ENCODE peak calls at places on chromosomes 4 and X, in seven cellular contexts. L is lung, W is HepG2, D is H9, K is fibroblast of lung, O is colonic mucosa, Z is tibial nerve. H is an unnamed sample. For H3K4me1, the result is how much of the 10 kb centered on the place peaks cover.

GRCh38 chr4:173367946-173368345 is 2.8 kb upstream of the SAP30 start:
- DNase-seq in L (no peak), W (no peak), D (no peak), K (peak), O (no peak), Z (no peak), H (no peak)

GRCh38 chrX:4764888-4765287 is 1051.4 kb upstream of the PRKX start:
- DNase-seq in L (no peak), W (no peak), D (no peak), K (no peak), O (no peak), Z (no peak), H (no peak)

GRCh38 chr4:148026022-148026421 is 294.1 kb downstream of the ARHGAP10 start:
- DNase-seq in L (no peak), W (no peak), D (no peak), K (peak), O (no peak), Z (no peak), H (no peak)

GRCh38 chr4:116880625-116881024 is 204.8 kb downstream of the TRAM1L1 start:
- DNase-seq in L (no peak), W (no peak), D (no peak), K (no peak), O (no peak), Z (no peak), H (no peak)

GRCh38 chrX:10111364-10112148 is 45.2 kb upstream of the CLCN4 start:
- DNase-seq in L (no peak), W (peak), D (no peak), K (no peak), O (no peak), Z (no peak), H (peak)

GRCh38 chr4:119118397-119118796 is 17.2 kb upstream of the MYOZ2 start:
- DNase-seq in L (no peak), W (no peak), D (no peak), K (no peak), O (no peak), Z (no peak), H (no peak)

GRCh38 chr4:186604124-186604627 is 48.8 kb upstream of the MTNR1A start:
- DNase-seq in L (no peak), W (peak), D (no peak), K (no peak), O (no peak), Z (no peak), H (no peak)

GRCh38 chr4:56786955-56787354 is 34.5 kb downstream of the SPINK2 start:
- DNase-seq in L (peak), W (no peak), D (no peak), K (peak), O (peak), Z (no peak), H (no peak)

GRCh38 chrX:46551494-46552128 is 6.4 kb upstream of the ZNF674 start:
- DNase-seq in L (no peak), W (no peak), D (peak), K (peak), O (no peak), Z (no peak), H (no peak)

GRCh38 chr4:87975466-87975865 is at the start of gene SPP1:
- DNase-seq in L (no peak), W (peak), D (peak), K (no peak), O (no peak), Z (no peak), H (no peak)

GRCh38 chrX:49165901-49166881 is 3.6 kb downstream of the MAGIX start:
- DNase-seq in L (peak), W (no peak), D (peak), K (peak), O (peak), Z (peak), H (peak)

GRCh38 chr4:186724861-186725419 is 1.3 kb upstream of the FAT1 start:
- DNase-seq in L (no peak), W (no peak), D (no peak), K (peak), O (peak), Z (peak), H (no peak)

GRCh38 chrX:19739683-19740082 is 147.7 kb downstream of the SH3KBP1 start:
- DNase-seq in L (peak), W (peak), D (peak), K (peak), O (peak), Z (peak), H (peak)

GRCh38 chr4:185272232-185272631 is 62.8 kb downstream of the SNX25 start:
- DNase-seq in L (no peak), W (peak), D (no peak), K (no peak), O (no peak), Z (no peak), H (no peak)

GRCh38 chr4:6620891-6621555 is 19.5 kb upstream of the MRFAP1 start:
- DNase-seq in L (no peak), W (peak), D (no peak), K (no peak), O (no peak), Z (no peak), H (no peak)

GRCh38 chr4:85733798-85734197 is 258.8 kb downstream of the ARHGAP24 start:
- DNase-seq in L (no peak), W (no peak), D (no peak), K (no peak), O (no peak), Z (no peak), H (no peak)
- H3K27ac ChIP-seq in L (peak), W (no peak), D (no peak), K (no peak), O (no peak), Z (no peak), H (no peak)

DNA sequence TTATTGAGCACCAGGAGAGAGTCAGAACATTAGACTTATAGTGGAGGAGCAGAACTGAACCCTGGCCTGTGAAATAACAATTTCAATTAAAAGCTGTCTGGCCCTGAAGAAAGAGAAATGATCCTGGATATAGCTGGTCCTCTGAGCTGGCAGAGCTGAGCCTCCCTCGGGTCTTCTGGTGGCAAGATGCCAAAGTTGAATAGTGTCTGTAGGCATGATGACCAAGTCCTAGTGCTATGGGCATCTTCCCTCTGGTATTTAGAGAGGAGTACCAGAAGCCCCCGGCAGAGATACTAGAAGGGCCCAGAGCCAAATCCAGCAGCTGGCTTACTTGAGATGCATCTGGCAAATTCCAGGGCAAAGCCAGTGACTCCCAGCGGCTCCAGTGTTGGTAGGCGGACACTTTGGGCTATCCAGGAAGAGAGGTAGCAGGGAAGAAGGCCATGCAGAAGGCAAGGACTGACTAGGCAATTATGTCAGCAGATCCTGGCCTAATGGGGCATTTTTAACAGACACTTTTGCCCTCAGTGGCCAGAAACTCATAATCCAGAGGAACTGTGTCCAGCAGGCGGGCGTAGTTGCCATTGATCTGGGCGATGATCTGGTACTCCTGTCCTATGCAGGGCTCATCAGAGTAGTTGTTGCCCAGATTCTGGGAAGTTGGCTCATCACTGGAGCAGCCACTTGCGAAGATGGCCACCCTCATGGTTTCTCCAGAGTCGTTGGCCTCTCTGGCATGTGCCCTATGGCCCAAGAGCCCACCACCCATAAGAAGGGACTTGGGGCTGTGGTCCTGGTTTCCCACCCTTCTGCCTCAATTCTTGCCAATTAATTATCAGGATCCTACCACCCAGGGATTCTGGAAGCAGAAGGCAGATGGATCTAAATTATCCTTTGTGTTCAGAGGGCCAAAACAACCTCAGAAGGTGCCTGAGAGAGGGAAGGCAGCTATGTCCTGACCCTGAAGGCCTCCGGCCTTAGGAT is 17.8 kb downstream of the VSIG4 start:
- DNase-seq in L (no peak), W (no peak), D (no peak), K (no peak), O (no peak), Z (no peak), H (no peak)
- H3K4me1 ChIP-seq in L (under half), W (under half), D (under half), K (under half), O (under half), Z (under half), H (under half)

DNA sequence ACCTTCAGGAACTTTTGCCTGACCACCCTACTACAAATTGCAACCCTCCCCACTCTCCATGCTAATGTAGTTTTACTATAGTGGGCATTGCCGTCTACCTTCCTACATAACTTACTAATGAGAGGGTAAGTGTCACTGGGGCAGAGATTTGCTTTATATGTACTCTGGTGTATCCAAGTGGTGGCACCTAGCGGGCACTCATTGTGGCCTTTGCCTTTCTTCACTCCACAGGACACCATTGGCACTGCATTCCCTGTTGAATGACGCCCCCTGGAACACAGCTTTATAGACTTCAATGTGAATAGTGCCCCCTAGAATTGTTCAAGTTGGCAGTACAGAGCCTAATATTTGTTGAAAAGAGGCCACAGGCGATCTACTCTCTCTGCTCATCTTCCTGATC is 215.8 kb downstream of the MID1IP1 start:
- DNase-seq in L (no peak), W (peak), D (no peak), K (no peak), O (no peak), Z (no peak), H (no peak)
- H3K27ac ChIP-seq in L (no peak), W (no peak), D (no peak), K (no peak), O (no peak), Z (no peak), H (no peak)

DNA sequence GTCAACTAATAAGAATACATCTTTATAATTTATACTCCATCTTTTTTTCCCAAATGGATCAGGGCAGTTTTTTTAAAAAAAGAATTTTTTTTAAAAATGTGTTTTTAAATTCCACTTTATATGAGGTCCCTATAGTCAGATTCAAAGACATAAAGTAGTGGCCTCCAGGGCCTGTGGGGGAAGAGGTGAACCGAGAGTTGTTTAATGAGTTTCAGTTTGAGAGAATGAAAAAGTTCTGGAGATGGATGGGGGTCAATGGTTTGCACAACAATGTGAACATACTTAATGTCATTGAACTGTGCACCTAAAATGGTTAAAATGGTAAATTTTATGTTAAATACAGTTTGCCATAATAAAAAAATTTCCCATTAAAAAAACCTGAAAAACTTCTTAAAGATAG is 53.8 kb downstream of the ZNF827 start:
- DNase-seq in L (no peak), W (no peak), D (no peak), K (no peak), O (no peak), Z (no peak), H (no peak)
- H3K4me1 ChIP-seq in L (under half), W (under half), D (under half), K (under half), O (under half), Z (under half), H (under half)

GRCh38 chr4:81351653-81352455 is 119.9 kb downstream of the RASGEF1B start:
- DNase-seq in L (peak), W (peak), D (peak), K (peak), O (peak), Z (peak), H (peak)
- H3K27ac ChIP-seq in L (no peak), W (no peak), D (no peak), K (no peak), O (no peak), Z (no peak), H (no peak)

GRCh38 chr4:113565702-113566012 is 195.9 kb downstream of the CAMK2D start:
- DNase-seq in L (no peak), W (no peak), D (no peak), K (no peak), O (no peak), Z (no peak), H (no peak)
- H3K4me1 ChIP-seq in L (under half), W (under half), D (under half), K (under half), O (under half), Z (under half), H (under half)

DNA sequence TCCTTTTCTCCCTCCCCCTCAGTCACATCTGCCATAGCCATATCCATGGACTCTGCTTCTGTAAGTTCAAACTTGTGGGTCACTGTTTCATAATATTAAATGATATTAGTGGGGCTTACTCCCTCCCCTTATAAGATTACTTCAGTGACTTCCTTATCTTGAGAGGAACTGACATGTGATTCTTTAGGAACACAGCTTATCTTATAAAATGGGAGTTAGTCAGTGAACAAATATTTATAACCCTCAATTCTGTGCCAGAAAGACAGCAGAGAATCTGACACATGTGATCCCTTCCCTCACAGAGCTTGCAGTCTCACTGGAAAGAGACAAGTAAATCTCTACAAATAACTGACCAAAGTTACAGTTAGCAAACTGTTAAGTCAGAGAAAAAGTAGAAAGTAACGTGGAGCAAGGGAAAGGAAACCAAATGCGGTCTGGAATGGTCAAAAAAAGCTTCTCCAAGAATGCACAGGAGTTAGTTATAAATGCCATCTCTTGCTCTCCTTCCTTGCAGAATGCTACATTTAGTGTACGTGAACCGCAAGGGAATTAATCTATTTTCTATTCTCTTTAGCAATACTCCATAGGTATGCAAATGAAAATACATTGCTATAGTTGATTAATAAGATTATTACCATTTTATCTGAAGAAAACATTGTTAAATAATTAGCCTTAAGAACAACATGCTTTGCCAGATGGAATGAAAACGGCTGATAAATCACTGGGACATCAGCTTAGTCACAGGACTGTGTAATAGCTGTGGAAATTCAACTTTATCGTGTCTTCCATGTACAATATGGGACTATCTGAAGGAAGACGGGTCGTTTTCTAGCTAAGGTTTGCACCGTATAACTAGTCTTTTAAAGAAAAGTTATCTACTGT is 29.0 kb downstream of the SGMS2 start:
- DNase-seq in L (no peak), W (no peak), D (no peak), K (peak), O (no peak), Z (no peak), H (no peak)
- H3K27ac ChIP-seq in L (peak), W (no peak), D (no peak), K (no peak), O (no peak), Z (no peak), H (no peak)

GRCh38 chr4:3304831-3305609 is 12.2 kb downstream of the RGS12 start:
- DNase-seq in L (no peak), W (no peak), D (peak), K (peak), O (no peak), Z (peak), H (no peak)

GRCh38 chr4:3305610-3306371 is 13.0 kb downstream of the RGS12 start:
- DNase-seq in L (no peak), W (no peak), D (no peak), K (no peak), O (peak), Z (no peak), H (no peak)

GRCh38 chr4:3303445-3303824 is 10.6 kb downstream of the RGS12 start:
- DNase-seq in L (no peak), W (no peak), D (peak), K (no peak), O (peak), Z (no peak), H (no peak)

GRCh38 chr4:3302786-3303444 is 10.1 kb downstream of the RGS12 start:
- DNase-seq in L (no peak), W (no peak), D (peak), K (no peak), O (peak), Z (no peak), H (no peak)

DNA sequence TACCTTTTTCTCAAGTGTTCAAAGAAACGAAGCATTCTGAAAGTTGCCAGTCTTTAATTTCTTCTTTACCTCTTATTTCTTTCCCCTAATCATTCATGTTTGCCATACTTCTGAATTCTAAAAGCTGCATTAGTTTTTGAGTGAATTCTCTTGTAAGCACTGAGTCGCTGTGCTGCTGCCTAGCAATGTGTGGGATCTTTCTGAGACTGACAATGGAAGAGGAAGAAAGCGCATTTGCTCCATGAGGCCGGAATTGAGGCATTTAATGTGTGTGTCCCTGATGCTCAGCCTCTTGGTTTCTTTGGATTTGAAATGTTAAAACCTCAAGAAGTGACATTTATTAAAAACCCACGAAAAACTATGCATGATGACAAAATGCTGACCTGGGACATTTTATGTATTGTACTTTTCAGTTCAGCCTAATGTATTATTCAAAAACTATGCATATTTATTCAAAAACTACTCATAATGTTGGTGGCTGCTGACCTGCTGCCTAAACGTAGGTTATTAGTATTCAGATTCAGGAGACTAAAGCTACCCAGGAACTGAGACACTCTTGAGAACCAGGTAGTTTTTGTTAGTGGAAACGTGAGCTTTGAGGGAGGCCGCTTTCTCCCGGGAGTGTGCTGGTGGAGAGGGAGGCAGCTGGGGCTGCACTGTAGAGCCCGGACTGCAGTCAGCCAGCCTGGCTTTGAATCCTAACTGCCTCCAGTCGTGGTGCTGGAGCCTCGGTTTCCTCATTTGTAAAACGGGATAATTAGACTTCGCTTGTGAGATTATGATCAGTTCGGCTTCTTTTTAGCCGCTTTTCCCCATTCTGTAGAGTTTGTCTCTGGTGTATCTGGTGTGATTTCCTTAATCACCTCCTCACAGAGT is 11.3 kb downstream of the RGS12 start:
- DNase-seq in L (no peak), W (no peak), D (no peak), K (no peak), O (peak), Z (no peak), H (no peak)
- H3K4me1 ChIP-seq in L (under half), W (under half), D (under half), K (under half), O (under half), Z (under half), H (half or more)

DNA sequence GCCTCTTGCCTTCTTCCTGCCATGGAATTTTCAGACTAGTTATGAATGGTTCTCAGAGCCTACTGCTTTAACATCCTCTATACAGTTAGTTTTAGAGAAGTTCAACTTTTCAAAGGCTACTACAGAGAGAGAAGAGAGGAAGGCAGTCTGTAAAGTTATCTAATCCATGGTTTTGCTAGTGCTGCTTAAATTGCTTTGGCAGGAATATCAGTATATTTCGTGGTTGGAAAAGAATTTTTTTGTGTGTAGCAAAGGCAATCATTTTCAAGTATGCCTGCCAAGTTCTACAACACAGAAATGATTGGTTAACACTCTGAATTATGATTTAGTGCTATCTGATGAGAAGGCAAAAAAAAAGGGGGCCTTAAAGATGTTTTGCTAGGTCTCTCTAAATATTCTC is 133.0 kb downstream of the JADE1 start:
- DNase-seq in L (no peak), W (no peak), D (no peak), K (no peak), O (no peak), Z (no peak), H (no peak)
- H3K27ac ChIP-seq in L (no peak), W (no peak), D (no peak), K (no peak), O (no peak), Z (no peak), H (no peak)